ENCODE peak calls at places on chromosomes 4 and X, in six cellular contexts. H, R, T, F, L and U are unnamed samples.

GRCh38 chr4:125283702-125284279 is 31.0 kb upstream of the FAT4 start:
- DNase-seq in H (no peak), R (no peak), T (no peak), F (no peak), L (no peak), U (peak; percentile 18)

GRCh38 chr4:75547647-75548387 is 8.0 kb upstream of the ODAPH start:
- DNase-seq in H (peak; percentile 21), R (no peak), T (peak; percentile 21), F (peak; percentile 74), L (no peak), U (no peak)

GRCh38 chr4:112807999-112808398 is 171.1 kb downstream of the LARP7 start:
- DNase-seq in H (no peak), R (no peak), T (no peak), F (no peak), L (no peak), U (no peak)

GRCh38 chrX:96183843-96184242 is 500.8 kb upstream of the DIAPH2 start:
- DNase-seq in H (no peak), R (no peak), T (no peak), F (no peak), L (no peak), U (no peak)

GRCh38 chrX:133746593-133746992 is 238.8 kb downstream of the GPC3 start:
- DNase-seq in H (no peak), R (no peak), T (no peak), F (no peak), L (no peak), U (no peak)

GRCh38 chr4:99848576-99848975 is 31.9 kb downstream of the DAPP1 start:
- DNase-seq in H (no peak), R (no peak), T (no peak), F (no peak), L (no peak), U (no peak)

GRCh38 chr4:20992002-20992401 is 291.7 kb downstream of the PACRGL start:
- DNase-seq in H (no peak), R (no peak), T (no peak), F (no peak), L (no peak), U (no peak)

GRCh38 chr4:158020175-158020574 is 152.7 kb downstream of the GASK1B start:
- DNase-seq in H (peak; percentile 31), R (no peak), T (no peak), F (no peak), L (no peak), U (no peak)

GRCh38 chr4:182307746-182308145 is 64.5 kb downstream of the TENM3 start:
- DNase-seq in H (no peak), R (no peak), T (peak; percentile 61), F (no peak), L (no peak), U (no peak)

GRCh38 chr4:109067509-109068205 is 234.8 kb downstream of the COL25A1 start:
- DNase-seq in H (no peak), R (no peak), T (no peak), F (no peak), L (no peak), U (no peak)

GRCh38 chr4:76153356-76153755 is 5.2 kb upstream of the NUP54 start:
- DNase-seq in H (no peak), R (no peak), T (no peak), F (no peak), L (no peak), U (no peak)

GRCh38 chr4:85280963-85281362 is 194.0 kb upstream of the ARHGAP24 start:
- DNase-seq in H (no peak), R (no peak), T (no peak), F (no peak), L (no peak), U (no peak)

GRCh38 chrX:69293776-69294601 is 128.7 kb upstream of the PJA1 start:
- DNase-seq in H (no peak), R (no peak), T (no peak), F (no peak), L (no peak), U (no peak)

GRCh38 chr4:40247350-40247749 is 50.5 kb downstream of the RHOH start:
- DNase-seq in H (no peak), R (no peak), T (no peak), F (no peak), L (peak; percentile 52), U (no peak)

GRCh38 chrX:32137525-32137924 is 1065.7 kb upstream of the FTHL17 start:
- DNase-seq in H (no peak), R (no peak), T (no peak), F (no peak), L (no peak), U (peak; percentile 51)

GRCh38 chr4:182179751-182180150 is 63.5 kb upstream of the TENM3 start:
- DNase-seq in H (no peak), R (no peak), T (no peak), F (no peak), L (no peak), U (no peak)

GRCh38 chr4:20391912-20392311 is 140.2 kb downstream of the SLIT2 start:
- DNase-seq in H (no peak), R (no peak), T (no peak), F (no peak), L (no peak), U (no peak)

GRCh38 chr4:55819634-55820033 is at the start of gene EXOC1L:
- DNase-seq in H (no peak), R (no peak), T (no peak), F (peak; percentile 65), L (no peak), U (peak; percentile 82)

GRCh38 chr4:12787261-12787660 is 696.9 kb downstream of the RAB28 start:
- DNase-seq in H (no peak), R (no peak), T (no peak), F (no peak), L (no peak), U (no peak)

GRCh38 chrX:106932492-106932923 is 12.3 kb downstream of the CLDN2 start:
- DNase-seq in H (no peak), R (no peak), T (no peak), F (no peak), L (no peak), U (no peak)

GRCh38 chr4:67459164-67459563 is 86.1 kb downstream of the CENPC start:
- DNase-seq in H (no peak), R (no peak), T (no peak), F (no peak), L (no peak), U (no peak)

GRCh38 chrX:41332408-41332987 is 1.5 kb upstream of the DDX3X start:
- DNase-seq in H (peak; percentile 25), R (no peak), T (peak; percentile 63), F (no peak), L (no peak), U (no peak)

GRCh38 chrX:1451676-1452496 is 823 bp downstream of the ASMTL start:
- DNase-seq in H (peak; percentile 28), R (no peak), T (no peak), F (peak; percentile 74), L (no peak), U (peak; percentile 23)

GRCh38 chrX:110806145-110806544 is 10.5 kb upstream of the CHRDL1 start:
- DNase-seq in H (no peak), R (no peak), T (peak; percentile 17), F (no peak), L (no peak), U (no peak)

GRCh38 chr4:88211473-88212252 is 53.2 kb upstream of the ABCG2 start:
- DNase-seq in H (peak; percentile 33), R (no peak), T (no peak), F (no peak), L (peak; percentile 24), U (peak; percentile 63)

GRCh38 chrX:16185725-16186136 is 18.4 kb downstream of the MAGEB17 start:
- DNase-seq in H (no peak), R (no peak), T (no peak), F (no peak), L (no peak), U (no peak)

GRCh38 chr4:73600917-73601316 is 19.3 kb downstream of the RASSF6 start:
- DNase-seq in H (no peak), R (no peak), T (no peak), F (no peak), L (no peak), U (no peak)
- H3K4me1 ChIP-seq in H (no peaks in the 10 kb centered on the region), R (no peaks in the 10 kb centered on the region), T (peaks cover 8% of the 10 kb centered on the region), F (no peaks in the 10 kb centered on the region), L (no peaks in the 10 kb centered on the region), U (peaks cover 5% of the 10 kb centered on the region)

GRCh38 chr4:53004497-53005148 is 142.5 kb downstream of the RASL11B start:
- DNase-seq in H (no peak), R (no peak), T (no peak), F (no peak), L (no peak), U (no peak)

GRCh38 chr4:53005149-53005546 is 143.0 kb downstream of the RASL11B start:
- DNase-seq in H (no peak), R (no peak), T (no peak), F (no peak), L (no peak), U (no peak)

GRCh38 chr4:53005808-53006207 is 143.7 kb downstream of the RASL11B start:
- DNase-seq in H (no peak), R (no peak), T (no peak), F (no peak), L (no peak), U (no peak)

GRCh38 chr4:53009824-53010223 is 147.7 kb downstream of the RASL11B start:
- DNase-seq in H (no peak), R (no peak), T (no peak), F (no peak), L (no peak), U (no peak)

GRCh38 chr4:53007024-53007423 is 144.9 kb downstream of the RASL11B start:
- DNase-seq in H (no peak), R (no peak), T (no peak), F (no peak), L (no peak), U (no peak)
- H3K4me1 ChIP-seq in H (peaks cover 11% of the 10 kb centered on the region), R (peaks cover 13% of the 10 kb centered on the region), T (no peaks in the 10 kb centered on the region), F (peaks cover 3% of the 10 kb centered on the region), L (no peaks in the 10 kb centered on the region), U (no peaks in the 10 kb centered on the region)

GRCh38 chrX:46649421-46650260 is 76.1 kb downstream of the CHST7 start:
- DNase-seq in H (peak; percentile 51), R (no peak), T (peak; percentile 35), F (peak; percentile 53), L (no peak), U (peak; percentile 45)
- H3K4me1 ChIP-seq in H (no peaks in the 10 kb centered on the region), R (peaks cover 16% of the 10 kb centered on the region), T (no peaks in the 10 kb centered on the region), F (no peaks in the 10 kb centered on the region), L (no peaks in the 10 kb centered on the region), U (peaks cover 36% of the 10 kb centered on the region)

GRCh38 chr4:183905593-183906485 is 732 bp downstream of the STOX2 start:
- DNase-seq in H (peak; percentile 56), R (peak; percentile 80), T (no peak), F (peak; percentile 80), L (no peak), U (peak; percentile 83)

GRCh38 chr4:183908284-183908683 is 3.2 kb downstream of the STOX2 start:
- DNase-seq in H (no peak), R (no peak), T (no peak), F (no peak), L (no peak), U (peak; percentile 17)

GRCh38 chr4:183906736-183907651 is 1.9 kb downstream of the STOX2 start:
- DNase-seq in H (peak; percentile 19), R (no peak), T (no peak), F (peak; percentile 65), L (no peak), U (peak; percentile 72)

GRCh38 chr4:183905081-183905592 is at the start of gene STOX2:
- DNase-seq in H (peak; percentile 85), R (peak; percentile 90), T (peak; percentile 44), F (peak; percentile 92), L (no peak), U (peak; percentile 92)

GRCh38 chr4:183906486-183906735 is 1.3 kb downstream of the STOX2 start:
- DNase-seq in H (peak; percentile 25), R (no peak), T (no peak), F (no peak), L (no peak), U (no peak)
- H3K4me1 ChIP-seq in H (peaks cover 16% of the 10 kb centered on the region), R (peaks cover 27% of the 10 kb centered on the region), T (no peaks in the 10 kb centered on the region), F (no peaks in the 10 kb centered on the region), L (peaks cover 9% of the 10 kb centered on the region), U (peaks cover 20% of the 10 kb centered on the region)